ENCODE peak calls at places on chromosomes 16 and 17, in six cellular contexts. One of them, this sample, is unnamed.

GRCh38 chr17:50772251-50772650 is 4.9 kb upstream of the ANKRD40CL start:
- DNase-seq in HuH-7.5: no peak
- DNase-seq in mesothelial cell of epicardium: no peak
- DNase-seq in activated CD4-positive, alpha-beta T cell treated with anti-CD3 and anti-CD28 coated beads for 1 hour: no peak
- DNase-seq in mesenchymal stem cell: no peak
- DNase-seq in HAP-1: no peak
- DNase-seq in this sample: no peak

GRCh38 chr17:46072998-46073397 is 73.9 kb downstream of the STH start:
- DNase-seq in HAP-1: no peak
- DNase-seq in mesothelial cell of epicardium: no peak
- DNase-seq in mesenchymal stem cell: peak
- DNase-seq in HuH-7.5: no peak
- DNase-seq in activated CD4-positive, alpha-beta T cell treated with anti-CD3 and anti-CD28 coated beads for 1 hour: no peak
- DNase-seq in this sample: no peak

GRCh38 chr17:5425826-5426225 is 5.8 kb downstream of the RPAIN start:
- DNase-seq in HAP-1: no peak
- DNase-seq in mesothelial cell of epicardium: no peak
- DNase-seq in mesenchymal stem cell: no peak
- DNase-seq in activated CD4-positive, alpha-beta T cell treated with anti-CD3 and anti-CD28 coated beads for 1 hour: no peak
- DNase-seq in HuH-7.5: no peak
- DNase-seq in this sample: no peak

GRCh38 chr17:379531-380200 is 27.1 kb upstream of the RPH3AL start:
- DNase-seq in HAP-1: no peak
- DNase-seq in mesothelial cell of epicardium: no peak
- DNase-seq in activated CD4-positive, alpha-beta T cell treated with anti-CD3 and anti-CD28 coated beads for 1 hour: no peak
- DNase-seq in mesenchymal stem cell: no peak
- DNase-seq in HuH-7.5: no peak
- DNase-seq in this sample: no peak

GRCh38 chr17:31171711-31172110 is 76.9 kb downstream of the NF1 start:
- DNase-seq in HAP-1: no peak
- DNase-seq in mesothelial cell of epicardium: no peak
- DNase-seq in mesenchymal stem cell: no peak
- DNase-seq in HuH-7.5: no peak
- DNase-seq in activated CD4-positive, alpha-beta T cell treated with anti-CD3 and anti-CD28 coated beads for 1 hour: no peak
- DNase-seq in this sample: no peak

GRCh38 chr16:8200839-8201238 is 389.5 kb downstream of the TMEM114 start:
- DNase-seq in HAP-1: no peak
- DNase-seq in activated CD4-positive, alpha-beta T cell treated with anti-CD3 and anti-CD28 coated beads for 1 hour: no peak
- DNase-seq in mesenchymal stem cell: no peak
- DNase-seq in HuH-7.5: no peak
- DNase-seq in mesothelial cell of epicardium: no peak
- DNase-seq in this sample: no peak

GRCh38 chr17:6831662-6832263 is at the start of gene TEKT1:
- DNase-seq in HAP-1: no peak
- DNase-seq in activated CD4-positive, alpha-beta T cell treated with anti-CD3 and anti-CD28 coated beads for 1 hour: peak
- DNase-seq in HuH-7.5: peak
- DNase-seq in mesothelial cell of epicardium: peak
- DNase-seq in mesenchymal stem cell: peak
- DNase-seq in this sample: peak

GRCh38 chr17:82152556-82153294 is 54.7 kb upstream of the FASN start:
- DNase-seq in HAP-1: no peak
- DNase-seq in activated CD4-positive, alpha-beta T cell treated with anti-CD3 and anti-CD28 coated beads for 1 hour: no peak
- DNase-seq in mesenchymal stem cell: no peak
- DNase-seq in mesothelial cell of epicardium: no peak
- DNase-seq in HuH-7.5: no peak
- DNase-seq in this sample: no peak

GRCh38 chr17:30586818-30587595 is 109.8 kb downstream of the GOSR1 start:
- DNase-seq in HuH-7.5: no peak
- DNase-seq in HAP-1: no peak
- DNase-seq in activated CD4-positive, alpha-beta T cell treated with anti-CD3 and anti-CD28 coated beads for 1 hour: no peak
- DNase-seq in mesothelial cell of epicardium: no peak
- DNase-seq in mesenchymal stem cell: peak
- DNase-seq in this sample: no peak

GRCh38 chr16:68062910-68063393 is 22.2 kb upstream of the NFATC3 start:
- DNase-seq in activated CD4-positive, alpha-beta T cell treated with anti-CD3 and anti-CD28 coated beads for 1 hour: no peak
- DNase-seq in HAP-1: no peak
- DNase-seq in mesenchymal stem cell: no peak
- DNase-seq in mesothelial cell of epicardium: no peak
- DNase-seq in HuH-7.5: no peak
- DNase-seq in this sample: no peak

GRCh38 chr16:64626771-64627170 is 495.1 kb downstream of the CDH11 start:
- DNase-seq in mesothelial cell of epicardium: no peak
- DNase-seq in HuH-7.5: no peak
- DNase-seq in mesenchymal stem cell: peak
- DNase-seq in activated CD4-positive, alpha-beta T cell treated with anti-CD3 and anti-CD28 coated beads for 1 hour: no peak
- DNase-seq in HAP-1: no peak
- DNase-seq in this sample: no peak

GRCh38 chr17:58279736-58280479 is 827 bp downstream of the MPO start:
- DNase-seq in mesenchymal stem cell: no peak
- DNase-seq in HuH-7.5: no peak
- DNase-seq in HAP-1: no peak
- DNase-seq in activated CD4-positive, alpha-beta T cell treated with anti-CD3 and anti-CD28 coated beads for 1 hour: no peak
- DNase-seq in mesothelial cell of epicardium: no peak
- DNase-seq in this sample: no peak

This sample was measured in type B pancreatic cell.